ENCODE peak calls at places on chromosomes 16 and 17, in four cellular contexts. B is cardiac fibroblast; U is stimulated activated naive B cell treated with anti-CD40 and anti-IgM and Interleukin-4, amounts not matched to agents 10 μg/mL and 1 μg/mL and 100 μg/mL, for 72 hours; S is stimulated activated CD4-positive, alpha-beta T cell treated with anti-CD3 and anti-CD28 coated beads, Interleukin-1b, Interleukin-23, amount 100 ng/mL, for 1 hour. F is an unnamed sample.
A peak's percentile ranks its signal among the peaks of the same experiment; 100 is the strongest.

GRCh38 chr17:15884731-15885130 is 60.2 kb upstream of the ADORA2B start:
- DNase-seq in U (no peak), S (no peak), B (peak; percentile 67), F (no peak)

GRCh38 chr16:47492428-47493357 is 31.6 kb downstream of the PHKB start:
- DNase-seq in U (peak; percentile 82), S (no peak), B (peak; percentile 80), F (no peak)

GRCh38 chr17:3924421-3925350 is 8.4 kb upstream of the P2RX1 start:
- DNase-seq in B (no peak), U (no peak), S (no peak), F (no peak)

GRCh38 chr16:11602321-11602720 is 15.6 kb upstream of the LITAF start:
- DNase-seq in S (no peak), U (no peak), B (no peak), F (no peak)

GRCh38 chr16:81446318-81447275 is 2.0 kb downstream of the CMIP start:
- DNase-seq in U (no peak), B (no peak), S (no peak), F (peak; percentile 41)

GRCh38 chr17:535165-535564 is 179.5 kb downstream of the VPS53 start:
- DNase-seq in B (no peak), U (no peak), S (no peak), F (no peak)

GRCh38 chr17:37770631-37771518 is 26.0 kb upstream of the HNF1B start:
- DNase-seq in S (no peak), B (peak; percentile 70), U (no peak), F (peak; percentile 48)

GRCh38 chr17:67157732-67158639 is 87.0 kb downstream of the HELZ start:
- DNase-seq in U (no peak), S (no peak), B (peak; percentile 63), F (peak; percentile 27)

GRCh38 chr17:194844-195602 is 13.6 kb upstream of the DOC2B start:
- DNase-seq in B (no peak), S (no peak), U (no peak), F (no peak)

GRCh38 chr16:52929478-52929877 is 123.2 kb downstream of the CHD9NB start:
- DNase-seq in S (no peak), U (no peak), B (no peak), F (no peak)

GRCh38 chr16:74627506-74628220 is 20.7 kb upstream of the GLG1 start:
- DNase-seq in B (no peak), S (no peak), U (no peak), F (peak; percentile 20)

GRCh38 chr17:35896011-35896587 is 15.9 kb upstream of the CCL5 start:
- DNase-seq in S (no peak), B (peak; percentile 72), U (no peak), F (no peak)

GRCh38 chr17:14307560-14308024 is 6.7 kb downstream of the HS3ST3B1 start:
- DNase-seq in S (no peak), U (no peak), B (no peak), F (peak; percentile 85)

GRCh38 chr16:22328081-22328725 is 31.0 kb downstream of the POLR3E start:
- DNase-seq in B (no peak), S (no peak), U (no peak), F (no peak)

GRCh38 chr17:79137791-79138190 is 63.2 kb downstream of the ENGASE start:
- DNase-seq in S (no peak), U (no peak), B (no peak), F (no peak)

GRCh38 chr16:30054959-30055553 is 10.5 kb upstream of the ALDOA start:
- DNase-seq in U (no peak), B (no peak), S (no peak), F (no peak)

GRCh38 chr17:61874075-61874474 is 10.7 kb upstream of the BRIP1 start:
- DNase-seq in S (no peak), B (no peak), U (no peak), F (no peak)

GRCh38 chr17:67132366-67132765 is 88.0 kb downstream of the CACNG1 start:
- DNase-seq in S (no peak), B (no peak), U (no peak), F (no peak)

GRCh38 chr16:1144476-1145382 is 8.2 kb upstream of the CACNA1H start:
- DNase-seq in U (no peak), B (no peak), S (no peak), F (no peak)

GRCh38 chr17:52027081-52027480 is 131.4 kb downstream of the CA10 start:
- DNase-seq in B (no peak), S (no peak), U (no peak), F (no peak)

GRCh38 chr16:69477546-69477945 is 53.1 kb downstream of the CYB5B start:
- DNase-seq in B (peak; percentile 58), S (no peak), U (no peak), F (peak; percentile 41)

GRCh38 chr17:61404702-61405046 is 5.0 kb downstream of the TBX2 start:
- DNase-seq in U (no peak), B (no peak), S (no peak), F (no peak)

GRCh38 chr16:89720859-89721643 is at the start of the genes VPS9D1 and ZNF276:
- DNase-seq in S (peak; percentile 64), U (peak; percentile 78), B (peak; percentile 82), F (peak; percentile 58)

GRCh38 chr17:2792541-2793169 is 3.6 kb upstream of the RAP1GAP2 start:
- DNase-seq in B (no peak), U (peak; percentile 39), S (no peak), F (no peak)

GRCh38 chr17:64505320-64506200 is 529 bp downstream of the DDX5 start:
- DNase-seq in B (peak; percentile 94), S (peak; percentile 64), U (peak; percentile 76), F (peak; percentile 79)

GRCh38 chr16:86298166-86299131 is 211.9 kb upstream of the FOXF1 start:
- DNase-seq in S (no peak), B (peak; percentile 27), U (no peak), F (peak; percentile 50)

GRCh38 chr17:9004132-9004960 is 17.0 kb upstream of the NTN1 start:
- DNase-seq in U (no peak), S (no peak), B (no peak), F (no peak)

GRCh38 chr17:37752482-37752881 is 7.6 kb upstream of the HNF1B start:
- DNase-seq in B (no peak), U (no peak), S (no peak), F (peak; percentile 90)

GRCh38 chr17:79971651-79972050 is 64.0 kb downstream of the TBC1D16 start:
- DNase-seq in B (no peak), S (no peak), U (no peak), F (no peak)

GRCh38 chr17:62319846-62320245 is 60.5 kb upstream of the EFCAB3 start:
- DNase-seq in S (no peak), B (no peak), U (no peak), F (no peak)